ENCODE peak calls at places on chromosomes 16 and 17, in seven cellular contexts. F is astrocyte of the spinal cord, K is bronchial epithelial cell, G is fibroblast of lung, L is neural progenitor cell, Z is body of pancreas, Q is heart right ventricle. W is an unnamed sample.
A peak's percentile ranks its signal among the peaks of the same experiment; 100 is the strongest.

GRCh38 chr17:80698297-80698696 is 153.7 kb downstream of the RPTOR start:
- DNase-seq in F (no peak), K (no peak), G (no peak), L (peak; percentile 24), Z (no peak), Q (no peak), W (no peak)

GRCh38 chr16:25747160-25747758 is 55.5 kb downstream of the HS3ST4 start:
- DNase-seq in F (no peak), K (no peak), G (no peak), L (peak; percentile 71), Z (no peak), Q (no peak), W (no peak)

GRCh38 chr16:69865701-69866100 is 85.4 kb upstream of the CLEC18A start:
- DNase-seq in F (peak; percentile 83), K (no peak), G (peak; percentile 78), L (peak; percentile 44), Z (no peak), Q (peak; percentile 23), W (peak; percentile 72)

GRCh38 chr17:38871247-38871991 is 1.6 kb downstream of the LASP1 start:
- DNase-seq in F (peak; percentile 75), K (peak; percentile 80), G (peak; percentile 83), L (peak; percentile 17), Z (peak; percentile 94), Q (peak; percentile 69), W (no peak)

GRCh38 chr17:31808521-31808920 is 50.5 kb downstream of the COPRS start:
- DNase-seq in F (no peak), K (no peak), G (no peak), L (no peak), Z (no peak), Q (no peak), W (no peak)

GRCh38 chr16:58026139-58026704 is 668 bp downstream of the MMP15 start:
- DNase-seq in F (peak; percentile 13), K (no peak), G (peak; percentile 56), L (peak; percentile 65), Z (peak; percentile 66), Q (no peak), W (no peak)

GRCh38 chr16:68972720-68973119 is 129.4 kb downstream of the TANGO6 start:
- DNase-seq in F (peak; percentile 66), K (peak; percentile 65), G (peak; percentile 50), L (peak; percentile 73), Z (no peak), Q (peak; percentile 8), W (peak; percentile 55)

GRCh38 chr17:78268960-78269892 is 37.8 kb downstream of the TMEM235 start:
- DNase-seq in F (peak; percentile 61), K (no peak), G (peak; percentile 56), L (peak; percentile 43), Z (no peak), Q (no peak), W (no peak)

GRCh38 chr17:46952115-46952514 is 26.9 kb downstream of the RPRML start:
- DNase-seq in F (no peak), K (no peak), G (no peak), L (no peak), Z (no peak), Q (no peak), W (no peak)

GRCh38 chr17:42568341-42569111 is 1.6 kb downstream of the MLX start:
- DNase-seq in F (no peak), K (no peak), G (no peak), L (no peak), Z (no peak), Q (no peak), W (no peak)

GRCh38 chr16:24771132-24771778 is 41.8 kb downstream of the TNRC6A start:
- DNase-seq in F (peak; percentile 63), K (peak; percentile 14), G (peak; percentile 50), L (no peak), Z (no peak), Q (no peak), W (no peak)

GRCh38 chr17:76046064-76046463 is 19.0 kb upstream of the EVPL start:
- DNase-seq in F (no peak), K (peak; percentile 84), G (no peak), L (no peak), Z (no peak), Q (no peak), W (no peak)

GRCh38 chr17:65633146-65633881 is 71.9 kb upstream of the AXIN2 start:
- DNase-seq in F (no peak), K (peak; percentile 46), G (no peak), L (no peak), Z (no peak), Q (no peak), W (no peak)

GRCh38 chr17:65629234-65629690 is 67.8 kb upstream of the AXIN2 start:
- DNase-seq in F (peak; percentile 13), K (peak; percentile 35), G (no peak), L (no peak), Z (no peak), Q (no peak), W (no peak)

GRCh38 chr17:65628637-65629036 is 67.2 kb upstream of the AXIN2 start:
- DNase-seq in F (no peak), K (no peak), G (no peak), L (no peak), Z (no peak), Q (no peak), W (no peak)

GRCh38 chr17:65627892-65628622 is 66.6 kb upstream of the AXIN2 start:
- DNase-seq in F (peak; percentile 89), K (peak; percentile 76), G (peak; percentile 78), L (no peak), Z (peak; percentile 55), Q (no peak), W (peak; percentile 22)

DNA sequence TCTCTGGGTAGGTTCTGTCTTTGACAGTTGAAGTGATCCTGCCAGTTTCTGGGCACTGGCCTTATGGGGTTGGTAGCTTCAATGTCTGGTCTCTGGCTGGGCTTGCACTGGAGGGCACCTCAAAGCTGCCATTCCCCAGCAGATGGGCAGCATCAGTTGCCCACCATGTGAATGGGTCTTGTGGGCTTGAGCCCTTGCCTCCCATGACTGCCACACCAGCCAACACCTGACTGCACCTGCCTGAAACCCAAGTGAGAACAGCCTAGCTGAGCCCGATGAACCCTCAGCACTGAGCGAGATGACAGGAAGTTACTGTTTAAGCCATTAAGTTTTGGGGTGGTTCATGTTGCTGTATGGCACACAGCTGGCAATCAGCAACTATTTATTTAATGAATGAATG is 69.1 kb upstream of the AXIN2 start:
- DNase-seq in F (no peak), K (no peak), G (no peak), L (no peak), Z (no peak), Q (no peak), W (no peak)
- H3K4me3 ChIP-seq in F (no peak overlapping the region), K (no peak overlapping the region), G (no peak overlapping the region), L (no peak overlapping the region), Z (no peak overlapping the region), Q (no peak overlapping the region), W (no peak overlapping the region)

GRCh38 chr16:87471278-87472141 is 21.3 kb downstream of the ZCCHC14 start:
- DNase-seq in F (no peak), K (no peak), G (no peak), L (peak; percentile 38), Z (no peak), Q (no peak), W (no peak)

GRCh38 chr16:87469186-87469585 is 23.6 kb downstream of the ZCCHC14 start:
- DNase-seq in F (no peak), K (no peak), G (no peak), L (no peak), Z (no peak), Q (no peak), W (no peak)

GRCh38 chr16:87466975-87467501 is 25.8 kb downstream of the ZCCHC14 start:
- DNase-seq in F (no peak), K (no peak), G (no peak), L (no peak), Z (no peak), Q (no peak), W (no peak)

GRCh38 chr16:87470332-87470731 is 22.5 kb downstream of the ZCCHC14 start:
- DNase-seq in F (no peak), K (no peak), G (no peak), L (peak; percentile 30), Z (no peak), Q (no peak), W (no peak)

DNA sequence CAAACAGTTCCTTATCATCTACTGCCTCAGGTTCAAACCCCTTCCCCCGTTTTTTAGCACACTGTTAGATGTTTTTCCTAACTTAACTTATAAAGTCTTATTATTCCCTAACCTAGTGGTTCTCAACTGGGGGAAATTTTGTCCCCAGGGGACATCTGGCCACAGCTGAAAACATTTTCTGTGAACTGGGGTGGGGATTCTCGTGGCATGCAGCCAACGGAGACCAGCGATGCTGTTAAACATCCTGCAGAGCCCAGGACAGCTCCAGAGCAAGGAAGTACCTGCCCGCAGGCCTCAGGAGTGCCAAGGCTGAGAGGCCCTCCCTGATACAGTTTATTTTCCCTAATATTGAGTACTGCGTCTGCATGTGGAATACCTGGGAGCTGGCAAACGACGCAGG is 24.3 kb downstream of the ZCCHC14 start:
- DNase-seq in F (no peak), K (no peak), G (no peak), L (no peak), Z (no peak), Q (no peak), W (no peak)
- TF ChIP-seq CTCF in F (no peak), K (no peak), G (no peak), L (no peak), Z (no peak), Q (no peak), W (no peak)

DNA sequence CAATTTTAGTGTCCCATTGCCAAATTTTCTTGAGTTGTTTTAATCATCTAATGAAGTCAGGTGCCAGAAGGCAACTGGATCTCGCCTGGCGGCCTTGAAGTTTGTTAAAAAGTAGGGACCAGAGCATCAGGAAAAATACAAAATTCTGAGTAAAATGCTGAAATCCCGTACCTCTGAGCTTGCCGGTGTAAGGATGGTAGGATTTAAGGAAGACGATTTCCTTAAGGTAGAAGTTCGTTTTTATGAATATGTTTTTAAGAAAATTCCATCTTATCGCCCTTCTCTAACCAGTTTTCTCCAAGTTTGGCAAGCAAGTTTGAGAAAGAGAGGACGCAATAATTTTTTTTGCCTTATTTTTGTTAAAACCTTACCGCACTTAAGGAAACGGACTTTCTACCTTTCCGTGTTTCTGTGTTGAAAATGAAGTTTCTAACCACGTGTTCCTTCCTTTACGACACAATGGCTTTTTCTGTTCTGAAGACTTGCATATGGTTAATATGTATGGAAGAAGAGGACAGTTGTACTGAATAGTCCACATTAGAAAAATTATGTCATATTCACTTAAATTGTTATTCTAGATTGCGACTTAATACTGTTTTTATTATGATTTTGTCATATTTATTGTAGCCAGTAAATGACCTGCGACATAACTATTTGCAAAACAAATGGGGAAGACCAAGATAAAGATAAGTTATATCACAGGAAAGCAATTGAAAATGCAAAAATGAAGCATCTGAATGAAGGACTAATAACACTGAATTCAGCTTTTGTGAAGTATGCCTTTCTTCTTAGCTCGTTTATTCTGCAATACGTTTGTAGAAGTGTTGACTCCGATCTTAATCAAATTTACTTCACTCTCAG is 886 bp downstream of the ATF7IP2 start:
- DNase-seq in F (peak; percentile 35), K (no peak), G (peak; percentile 21), L (no peak), Z (no peak), Q (no peak), W (no peak)
- H3K4me3 ChIP-seq in F (peak overlapping the region; percentile 83), K (peak overlapping the region; percentile 48), G (peak overlapping the region; percentile 63), L (peak overlapping the region; percentile 68), Z (peak overlapping the region; percentile 24), Q (peak overlapping the region; percentile 77), W (peak overlapping the region; percentile 80)

DNA sequence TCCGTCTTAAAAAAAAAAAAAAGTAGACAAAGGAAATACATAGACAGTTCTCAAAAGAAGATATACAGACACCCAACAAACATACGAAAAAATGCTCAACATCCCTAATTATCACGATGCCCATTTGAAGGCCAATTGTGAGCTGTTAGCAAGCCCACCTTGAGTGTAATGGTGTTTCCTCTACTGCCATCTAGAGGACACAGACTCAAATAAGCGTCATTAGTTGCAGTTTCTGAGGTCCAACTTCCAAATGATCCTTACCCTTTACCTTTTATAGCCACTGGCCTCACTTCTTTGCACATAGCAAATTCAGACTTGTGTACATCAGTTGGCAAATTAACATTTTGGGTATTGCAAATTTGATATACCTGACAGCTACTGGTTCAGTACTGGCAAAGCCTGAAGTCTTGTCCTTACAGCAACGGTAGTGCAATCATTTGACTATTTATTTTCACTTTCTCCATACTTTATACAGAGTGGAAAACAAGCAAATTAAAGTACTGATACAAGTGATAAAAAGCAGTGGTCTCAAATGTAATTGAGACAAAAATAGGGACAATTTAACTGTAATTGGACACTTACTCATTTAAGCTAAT is 536.3 kb upstream of the EEF2KMT start:
- DNase-seq in F (peak; percentile 3), K (peak; percentile 18), G (peak; percentile 2), L (peak; percentile 77), Z (no peak), Q (no peak), W (peak; percentile 6)
- TF ChIP-seq CTCF in F (peak; percentile 28), K (peak; percentile 26), G (no peak), L (peak; percentile 72), Z (no peak), Q (peak; percentile 47), W (peak; percentile 56)

W was measured in astrocyte of the cerebellum.